ENCODE peak calls at places on chromosomes 13 and 19, in six cellular contexts. One of them, this sample, is unnamed.

GRCh38 chr13:30181856-30182651 is 125.3 kb downstream of the KATNAL1 start:
- DNase-seq in ovary: no peak
- DNase-seq in activated CD8-positive, alpha-beta T cell treated with anti-CD3 and anti-CD28 coated beads for 36 hours: no peak
- DNase-seq in coronary artery: no peak
- DNase-seq in tibial artery: no peak
- DNase-seq in type B pancreatic cell: no peak
- DNase-seq in this sample: no peak

GRCh38 chr13:26971990-26972888 is 199.4 kb downstream of the USP12 start:
- DNase-seq in ovary: no peak
- DNase-seq in activated CD8-positive, alpha-beta T cell treated with anti-CD3 and anti-CD28 coated beads for 36 hours: peak
- DNase-seq in coronary artery: no peak
- DNase-seq in tibial artery: no peak
- DNase-seq in type B pancreatic cell: no peak
- DNase-seq in this sample: no peak

GRCh38 chr13:47117268-47117667 is 220.4 kb upstream of the HTR2A start:
- DNase-seq in ovary: no peak
- DNase-seq in activated CD8-positive, alpha-beta T cell treated with anti-CD3 and anti-CD28 coated beads for 36 hours: no peak
- DNase-seq in coronary artery: no peak
- DNase-seq in tibial artery: no peak
- DNase-seq in type B pancreatic cell: no peak
- DNase-seq in this sample: no peak

GRCh38 chr13:95301947-95302386 is 716 bp upstream of the ABCC4 start:
- DNase-seq in ovary: no peak
- DNase-seq in activated CD8-positive, alpha-beta T cell treated with anti-CD3 and anti-CD28 coated beads for 36 hours: peak
- DNase-seq in coronary artery: no peak
- DNase-seq in tibial artery: no peak
- DNase-seq in type B pancreatic cell: no peak
- DNase-seq in this sample: no peak

GRCh38 chr19:1953037-1953436 is 12.1 kb downstream of the CSNK1G2 start:
- DNase-seq in ovary: no peak
- DNase-seq in activated CD8-positive, alpha-beta T cell treated with anti-CD3 and anti-CD28 coated beads for 36 hours: no peak
- DNase-seq in coronary artery: no peak
- DNase-seq in tibial artery: no peak
- DNase-seq in type B pancreatic cell: no peak
- DNase-seq in this sample: no peak

GRCh38 chr13:97851269-97851668 is 102.2 kb upstream of the IPO5 start:
- DNase-seq in ovary: no peak
- DNase-seq in activated CD8-positive, alpha-beta T cell treated with anti-CD3 and anti-CD28 coated beads for 36 hours: no peak
- DNase-seq in coronary artery: no peak
- DNase-seq in tibial artery: no peak
- DNase-seq in type B pancreatic cell: no peak
- DNase-seq in this sample: no peak

GRCh38 chr13:40469581-40470282 is 196.7 kb downstream of the FOXO1 start:
- DNase-seq in ovary: no peak
- DNase-seq in activated CD8-positive, alpha-beta T cell treated with anti-CD3 and anti-CD28 coated beads for 36 hours: no peak
- DNase-seq in coronary artery: no peak
- DNase-seq in tibial artery: no peak
- DNase-seq in type B pancreatic cell: no peak
- DNase-seq in this sample: no peak

GRCh38 chr19:19542507-19542906 is 4.4 kb downstream of the CILP2 start:
- DNase-seq in ovary: no peak
- DNase-seq in activated CD8-positive, alpha-beta T cell treated with anti-CD3 and anti-CD28 coated beads for 36 hours: no peak
- DNase-seq in coronary artery: no peak
- DNase-seq in tibial artery: no peak
- DNase-seq in type B pancreatic cell: no peak
- DNase-seq in this sample: no peak

GRCh38 chr13:113533441-113533840 is 42.9 kb upstream of the DCUN1D2 start:
- DNase-seq in ovary: no peak
- DNase-seq in activated CD8-positive, alpha-beta T cell treated with anti-CD3 and anti-CD28 coated beads for 36 hours: no peak
- DNase-seq in coronary artery: no peak
- DNase-seq in tibial artery: peak
- DNase-seq in type B pancreatic cell: no peak
- DNase-seq in this sample: no peak

GRCh38 chr13:40536443-40537113 is 129.9 kb downstream of the FOXO1 start:
- DNase-seq in ovary: no peak
- DNase-seq in activated CD8-positive, alpha-beta T cell treated with anti-CD3 and anti-CD28 coated beads for 36 hours: no peak
- DNase-seq in coronary artery: no peak
- DNase-seq in tibial artery: no peak
- DNase-seq in type B pancreatic cell: no peak
- DNase-seq in this sample: no peak

GRCh38 chr19:34313188-34313587 is 51.8 kb upstream of the GPI start:
- DNase-seq in ovary: no peak
- DNase-seq in activated CD8-positive, alpha-beta T cell treated with anti-CD3 and anti-CD28 coated beads for 36 hours: no peak
- DNase-seq in coronary artery: no peak
- DNase-seq in tibial artery: no peak
- DNase-seq in type B pancreatic cell: no peak
- DNase-seq in this sample: no peak

GRCh38 chr13:93079294-93079693 is 147.3 kb upstream of the GPC6 start:
- DNase-seq in ovary: no peak
- DNase-seq in activated CD8-positive, alpha-beta T cell treated with anti-CD3 and anti-CD28 coated beads for 36 hours: no peak
- DNase-seq in coronary artery: no peak
- DNase-seq in tibial artery: no peak
- DNase-seq in type B pancreatic cell: no peak
- DNase-seq in this sample: no peak

GRCh38 chr13:83325454-83325853 is 556.8 kb downstream of the SLITRK1 start:
- DNase-seq in ovary: no peak
- DNase-seq in activated CD8-positive, alpha-beta T cell treated with anti-CD3 and anti-CD28 coated beads for 36 hours: no peak
- DNase-seq in coronary artery: no peak
- DNase-seq in tibial artery: no peak
- DNase-seq in type B pancreatic cell: no peak
- DNase-seq in this sample: no peak
- TF ChIP-seq CTCF in ovary: no peak
- TF ChIP-seq CTCF in activated CD8-positive, alpha-beta T cell treated with anti-CD3 and anti-CD28 coated beads for 36 hours: no peak
- TF ChIP-seq CTCF in coronary artery: no peak
- TF ChIP-seq CTCF in tibial artery: no peak
- TF ChIP-seq CTCF in type B pancreatic cell: no peak
- TF ChIP-seq CTCF in this sample: no peak

DNA sequence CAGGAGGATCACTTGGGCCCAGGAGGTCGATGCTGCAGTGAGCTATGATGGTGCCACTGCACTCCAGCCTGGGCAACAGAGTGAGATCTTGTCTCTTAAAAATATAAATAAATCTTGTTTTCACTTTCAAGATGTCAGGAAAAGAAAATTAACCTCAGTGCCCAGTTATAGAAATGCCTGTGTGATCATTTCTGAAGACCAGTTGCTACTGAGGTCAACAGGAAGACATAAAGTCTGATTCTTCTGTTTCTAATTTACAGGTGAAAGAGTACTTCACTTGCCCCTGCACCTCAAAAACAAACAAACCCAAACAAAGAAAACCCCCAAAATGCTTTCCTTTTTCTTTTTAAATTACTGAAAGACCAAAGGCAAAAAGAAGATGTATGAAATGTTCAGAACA is 174.3 kb upstream of the NBEA start:
- DNase-seq in ovary: no peak
- DNase-seq in activated CD8-positive, alpha-beta T cell treated with anti-CD3 and anti-CD28 coated beads for 36 hours: no peak
- DNase-seq in coronary artery: no peak
- DNase-seq in tibial artery: no peak
- DNase-seq in type B pancreatic cell: no peak
- DNase-seq in this sample: no peak
- TF ChIP-seq CTCF in ovary: no peak
- TF ChIP-seq CTCF in activated CD8-positive, alpha-beta T cell treated with anti-CD3 and anti-CD28 coated beads for 36 hours: no peak
- TF ChIP-seq CTCF in coronary artery: no peak
- TF ChIP-seq CTCF in tibial artery: no peak
- TF ChIP-seq CTCF in type B pancreatic cell: no peak
- TF ChIP-seq CTCF in this sample: no peak

GRCh38 chr13:110812869-110813645 is 99.6 kb downstream of the ING1 start:
- DNase-seq in ovary: no peak
- DNase-seq in activated CD8-positive, alpha-beta T cell treated with anti-CD3 and anti-CD28 coated beads for 36 hours: no peak
- DNase-seq in coronary artery: no peak
- DNase-seq in tibial artery: peak
- DNase-seq in type B pancreatic cell: no peak
- DNase-seq in this sample: no peak
- TF ChIP-seq CTCF in ovary: no peak
- TF ChIP-seq CTCF in activated CD8-positive, alpha-beta T cell treated with anti-CD3 and anti-CD28 coated beads for 36 hours: no peak
- TF ChIP-seq CTCF in coronary artery: no peak
- TF ChIP-seq CTCF in tibial artery: no peak
- TF ChIP-seq CTCF in type B pancreatic cell: no peak
- TF ChIP-seq CTCF in this sample: no peak

DNA sequence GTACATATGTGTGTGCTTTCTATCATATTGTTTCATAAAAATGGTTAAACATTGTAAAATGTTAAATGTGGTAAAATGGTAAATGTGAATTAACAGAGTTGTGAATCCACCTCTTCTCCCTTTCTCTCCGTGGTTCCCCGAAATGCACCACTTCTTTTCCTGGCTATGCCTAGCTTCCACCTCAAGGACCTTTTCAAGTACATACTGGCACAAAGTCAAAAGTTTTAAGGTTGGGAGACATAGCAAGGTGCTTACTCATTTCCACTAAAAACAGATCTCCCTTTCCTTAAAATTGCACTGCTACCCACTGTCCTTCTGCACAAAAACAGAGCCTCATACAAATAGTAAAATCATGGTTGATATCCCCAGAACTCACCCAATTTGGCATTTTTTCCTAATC is 558.2 kb downstream of the SLITRK6 start:
- DNase-seq in ovary: no peak
- DNase-seq in activated CD8-positive, alpha-beta T cell treated with anti-CD3 and anti-CD28 coated beads for 36 hours: no peak
- DNase-seq in coronary artery: no peak
- DNase-seq in tibial artery: no peak
- DNase-seq in type B pancreatic cell: no peak
- DNase-seq in this sample: no peak
- TF ChIP-seq CTCF in ovary: no peak
- TF ChIP-seq CTCF in activated CD8-positive, alpha-beta T cell treated with anti-CD3 and anti-CD28 coated beads for 36 hours: no peak
- TF ChIP-seq CTCF in coronary artery: no peak
- TF ChIP-seq CTCF in tibial artery: no peak
- TF ChIP-seq CTCF in type B pancreatic cell: no peak
- TF ChIP-seq CTCF in this sample: no peak

GRCh38 chr19:55461259-55461973 is at the start of gene ISOC2:
- DNase-seq in ovary: peak
- DNase-seq in activated CD8-positive, alpha-beta T cell treated with anti-CD3 and anti-CD28 coated beads for 36 hours: peak
- DNase-seq in coronary artery: peak
- DNase-seq in tibial artery: peak
- DNase-seq in type B pancreatic cell: peak
- DNase-seq in this sample: peak
- TF ChIP-seq CTCF in ovary: no peak
- TF ChIP-seq CTCF in activated CD8-positive, alpha-beta T cell treated with anti-CD3 and anti-CD28 coated beads for 36 hours: no peak
- TF ChIP-seq CTCF in coronary artery: no peak
- TF ChIP-seq CTCF in tibial artery: no peak
- TF ChIP-seq CTCF in type B pancreatic cell: no peak
- TF ChIP-seq CTCF in this sample: no peak

DNA sequence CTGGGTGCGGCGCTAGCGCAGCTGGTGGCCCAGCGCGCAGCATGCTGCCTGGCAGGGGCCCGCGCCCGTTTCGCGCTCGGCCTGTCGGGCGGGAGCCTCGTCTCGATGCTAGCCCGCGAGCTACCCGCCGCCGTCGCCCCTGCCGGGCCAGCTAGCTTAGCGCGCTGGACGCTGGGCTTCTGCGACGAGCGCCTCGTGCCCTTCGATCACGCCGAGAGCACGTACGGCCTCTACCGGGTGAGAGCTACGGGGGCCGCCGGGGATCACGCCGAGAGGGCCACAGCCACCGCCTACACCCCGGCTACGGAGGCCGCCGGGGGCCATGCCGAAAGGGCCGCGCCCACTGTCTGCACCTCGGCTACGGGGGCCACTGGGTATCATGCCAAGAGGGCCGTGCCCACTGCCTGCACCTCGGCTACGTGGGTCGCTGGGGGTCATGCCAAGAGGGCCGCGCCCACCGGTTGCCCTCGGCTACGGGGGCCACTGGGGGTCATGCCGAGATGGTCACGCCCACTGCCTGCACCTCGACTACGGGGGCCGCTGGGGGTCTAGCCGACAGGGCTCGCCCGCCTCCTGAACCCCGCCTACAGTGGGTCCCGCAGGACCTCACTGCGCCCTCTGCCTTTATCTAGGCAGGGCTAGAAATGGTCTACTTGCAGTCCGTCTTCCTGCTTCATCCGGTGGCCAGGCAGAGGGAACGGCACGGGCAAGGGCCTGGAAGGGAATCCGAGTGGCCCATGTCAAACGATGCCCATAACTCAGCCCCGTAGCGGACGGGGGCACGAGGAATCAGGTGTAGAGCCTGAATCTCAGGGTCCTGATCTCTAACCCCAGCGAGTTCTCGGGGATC is 500 bp downstream of the PGLS start:
- DNase-seq in ovary: peak
- DNase-seq in activated CD8-positive, alpha-beta T cell treated with anti-CD3 and anti-CD28 coated beads for 36 hours: peak
- DNase-seq in coronary artery: peak
- DNase-seq in tibial artery: peak
- DNase-seq in type B pancreatic cell: peak
- DNase-seq in this sample: peak
- TF ChIP-seq CTCF in ovary: peak
- TF ChIP-seq CTCF in activated CD8-positive, alpha-beta T cell treated with anti-CD3 and anti-CD28 coated beads for 36 hours: no peak
- TF ChIP-seq CTCF in coronary artery: no peak
- TF ChIP-seq CTCF in tibial artery: no peak
- TF ChIP-seq CTCF in type B pancreatic cell: no peak
- TF ChIP-seq CTCF in this sample: peak

GRCh38 chr19:23283925-23284324 is 33.7 kb upstream of the ZNF724 start:
- DNase-seq in ovary: no peak
- DNase-seq in activated CD8-positive, alpha-beta T cell treated with anti-CD3 and anti-CD28 coated beads for 36 hours: peak
- DNase-seq in coronary artery: no peak
- DNase-seq in tibial artery: peak
- DNase-seq in type B pancreatic cell: no peak
- DNase-seq in this sample: no peak
- TF ChIP-seq CTCF in ovary: no peak
- TF ChIP-seq CTCF in activated CD8-positive, alpha-beta T cell treated with anti-CD3 and anti-CD28 coated beads for 36 hours: peak
- TF ChIP-seq CTCF in coronary artery: peak
- TF ChIP-seq CTCF in tibial artery: peak
- TF ChIP-seq CTCF in type B pancreatic cell: peak
- TF ChIP-seq CTCF in this sample: peak